ENCODE peak calls at places on chromosomes 3 and 15, in nine cellular contexts. K is stimulated activated CD4-positive, alpha-beta T cell treated with anti-CD3 and anti-CD28 coated beads, Interleukin-4, amount 100 ng/mL, for 24 hours; E is spleen; F is EH; X is astrocyte; L is fibroblast of lung; O is GF-D8; I is activated CD4-positive, alpha-beta T cell treated with anti-CD3 and anti-CD28 coated beads for 36 hours; A is GM20000. S is an unnamed sample.

GRCh38 chr3:79113821-79114220 is 654.0 kb downstream of the ROBO1 start:
- DNase-seq in L (no peak), O (no peak), K (no peak), F (no peak), A (no peak), I (no peak), X (peak), E (no peak), S (no peak)

GRCh38 chr15:89654847-89655805 is at the start of gene KIF7:
- DNase-seq in I (peak), O (no peak), L (peak), F (peak), A (peak), X (peak), E (no peak), K (no peak), S (peak)

GRCh38 chr15:83207622-83208356 is at the start of gene HDGFL3:
- DNase-seq in A (peak), F (peak), O (no peak), L (peak), E (peak), X (peak), I (peak), K (no peak), S (peak)

GRCh38 chr15:40130118-40130517 is 21.4 kb upstream of the BMF start:
- DNase-seq in F (no peak), L (no peak), E (no peak), I (no peak), A (no peak), O (no peak), X (no peak), K (no peak), S (no peak)

GRCh38 chr15:90710436-90710835 is 6.7 kb upstream of the BLM start:
- DNase-seq in L (peak), F (no peak), X (no peak), A (no peak), O (no peak), E (no peak), I (no peak), K (no peak), S (no peak)

GRCh38 chr3:47420511-47421484 is 40.0 kb downstream of the PTPN23 start:
- DNase-seq in A (peak), F (peak), L (peak), I (peak), O (peak), K (peak), E (peak), X (peak), S (peak)

GRCh38 chr15:39508536-39508935 is 72.3 kb upstream of the THBS1 start:
- DNase-seq in K (no peak), F (peak), X (no peak), L (no peak), O (no peak), I (no peak), A (no peak), E (no peak), S (no peak)

GRCh38 chr3:27376109-27376772 is 7.1 kb upstream of the NEK10 start:
- DNase-seq in K (no peak), E (no peak), A (no peak), X (no peak), I (no peak), F (no peak), L (no peak), O (no peak), S (no peak)

GRCh38 chr15:39095218-39095879 is 485.5 kb upstream of the THBS1 start:
- DNase-seq in A (no peak), K (no peak), I (no peak), O (no peak), E (no peak), F (no peak), X (no peak), L (no peak), S (no peak)

GRCh38 chr15:63948971-63949370 is 97.3 kb downstream of the DAPK2 start:
- DNase-seq in I (no peak), L (no peak), K (no peak), E (no peak), O (peak), F (peak), A (no peak), X (peak), S (no peak)

GRCh38 chr3:50483374-50483773 is 20.1 kb downstream of the CACNA2D2 start:
- DNase-seq in X (no peak), L (no peak), E (no peak), A (no peak), I (no peak), F (no peak), K (no peak), O (no peak), S (no peak)

GRCh38 chr3:43203022-43203421 is 83.3 kb upstream of the SNRK start:
- DNase-seq in O (no peak), X (no peak), K (no peak), I (no peak), E (no peak), L (no peak), A (no peak), F (no peak), S (no peak)

GRCh38 chr15:36428102-36428845 is 151.2 kb upstream of the CDIN1 start:
- DNase-seq in K (no peak), F (peak), E (no peak), O (no peak), L (peak), I (no peak), X (peak), A (no peak), S (peak)